ENCODE peak calls at places on chromosome 9, in four cellular contexts. S is foreskin fibroblast, C is mesothelial cell of epicardium, J is AG04450. A is an unnamed sample.

GRCh38 chr9:35688558-35689350 is 971 bp downstream of the TPM2 start:
- DNase-seq in S (peak; percentile 88), C (no peak), J (no peak), A (peak; percentile 44)

GRCh38 chr9:18791074-18791473 is 241.9 kb downstream of the SAXO1 start:
- DNase-seq in S (no peak), C (no peak), J (no peak), A (no peak)

GRCh38 chr9:1939926-1940368 is 75.2 kb upstream of the SMARCA2 start:
- DNase-seq in S (peak; percentile 21), C (no peak), J (no peak), A (no peak)

GRCh38 chr9:107175826-107176500 is 107.1 kb upstream of the RAD23B start:
- DNase-seq in S (no peak), C (no peak), J (no peak), A (no peak)

GRCh38 chr9:34417734-34418133 is 40.6 kb downstream of the FAM219A start:
- DNase-seq in S (no peak), C (no peak), J (no peak), A (no peak)

GRCh38 chr9:137511758-137512463 is 38.3 kb downstream of the PNPLA7 start:
- DNase-seq in S (no peak), C (no peak), J (no peak), A (no peak)

GRCh38 chr9:87140605-87141109 is 193.4 kb upstream of the GAS1 start:
- DNase-seq in S (no peak), C (no peak), J (no peak), A (no peak)

GRCh38 chr9:120713257-120714087 is 798 bp downstream of the MEGF9 start:
- DNase-seq in S (peak; percentile 50), C (no peak), J (no peak), A (no peak)

GRCh38 chr9:121718063-121718462 is 66.6 kb downstream of the DAB2IP start:
- DNase-seq in S (peak; percentile 88), C (no peak), J (no peak), A (no peak)

GRCh38 chr9:2241875-2242741 is 227.0 kb downstream of the SMARCA2 start:
- DNase-seq in S (peak; percentile 95), C (peak; percentile 73), J (peak; percentile 85), A (no peak)

GRCh38 chr9:35748858-35749514 is at the start of the genes GBA2 and RGP1:
- DNase-seq in S (peak; percentile 89), C (peak; percentile 42), J (no peak), A (no peak)

GRCh38 chr9:95316274-95316673 is 1.2 kb downstream of the FANCC start:
- DNase-seq in S (no peak), C (no peak), J (no peak), A (no peak)

GRCh38 chr9:129640086-129640870 is 1.7 kb downstream of the ASB6 start:
- DNase-seq in S (peak; percentile 54), C (peak; percentile 76), J (no peak), A (no peak)

GRCh38 chr9:69945671-69946141 is 97.9 kb upstream of the MAMDC2 start:
- DNase-seq in S (peak; percentile 71), C (no peak), J (peak; percentile 66), A (peak; percentile 85)

GRCh38 chr9:124210697-124211096 is 47.1 kb upstream of the NEK6 start:
- DNase-seq in S (peak; percentile 30), C (no peak), J (no peak), A (no peak)

GRCh38 chr9:31119882-31120481 is 1264.5 kb upstream of the ACO1 start:
- DNase-seq in S (peak; percentile 2), C (no peak), J (no peak), A (no peak)

GRCh38 chr9:124624735-124624992 is 117.5 kb upstream of the NR5A1 start:
- DNase-seq in S (no peak), C (no peak), J (no peak), A (no peak)

GRCh38 chr9:98873535-98874432 is 66.3 kb downstream of the GALNT12 start:
- DNase-seq in S (peak; percentile 70), C (no peak), J (no peak), A (no peak)

GRCh38 chr9:87950765-87951488 is 23.4 kb downstream of the CDK20 start:
- DNase-seq in S (peak; percentile 52), C (no peak), J (no peak), A (no peak)

GRCh38 chr9:135812961-135813360 is 94.4 kb downstream of the CAMSAP1 start:
- DNase-seq in S (no peak), C (no peak), J (no peak), A (no peak)

GRCh38 chr9:108151161-108151586 is 661.6 kb upstream of the KLF4 start:
- DNase-seq in S (peak; percentile 80), C (no peak), J (peak; percentile 11), A (no peak)

GRCh38 chr9:27407966-27408365 is 111.0 kb upstream of the EQTN start:
- DNase-seq in S (peak; percentile 6), C (no peak), J (no peak), A (no peak)

GRCh38 chr9:115850548-115851304 is 302.9 kb upstream of the PAPPA start:
- DNase-seq in S (peak; percentile 71), C (no peak), J (peak; percentile 54), A (peak; percentile 19)

GRCh38 chr9:26856413-26857032 is 36.1 kb downstream of the CAAP1 start:
- DNase-seq in S (peak; percentile 26), C (no peak), J (no peak), A (no peak)

GRCh38 chr9:133960568-133961129 is 31.5 kb downstream of the VAV2 start:
- DNase-seq in S (no peak), C (no peak), J (no peak), A (no peak)

GRCh38 chr9:133763272-133764183 is 25.4 kb upstream of the SARDH start:
- DNase-seq in S (peak; percentile 33), C (no peak), J (no peak), A (no peak)

GRCh38 chr9:78856781-78857180 is 559.9 kb downstream of the PSAT1 start:
- DNase-seq in S (no peak), C (no peak), J (no peak), A (no peak)

GRCh38 chr9:121979736-121980135 is 113.4 kb downstream of the TTLL11 start:
- DNase-seq in S (no peak), C (no peak), J (no peak), A (no peak)

GRCh38 chr9:92147030-92147853 is 32.0 kb upstream of the SPTLC1 start:
- DNase-seq in S (peak; percentile 94), C (no peak), J (peak; percentile 85), A (peak; percentile 66)

DNA sequence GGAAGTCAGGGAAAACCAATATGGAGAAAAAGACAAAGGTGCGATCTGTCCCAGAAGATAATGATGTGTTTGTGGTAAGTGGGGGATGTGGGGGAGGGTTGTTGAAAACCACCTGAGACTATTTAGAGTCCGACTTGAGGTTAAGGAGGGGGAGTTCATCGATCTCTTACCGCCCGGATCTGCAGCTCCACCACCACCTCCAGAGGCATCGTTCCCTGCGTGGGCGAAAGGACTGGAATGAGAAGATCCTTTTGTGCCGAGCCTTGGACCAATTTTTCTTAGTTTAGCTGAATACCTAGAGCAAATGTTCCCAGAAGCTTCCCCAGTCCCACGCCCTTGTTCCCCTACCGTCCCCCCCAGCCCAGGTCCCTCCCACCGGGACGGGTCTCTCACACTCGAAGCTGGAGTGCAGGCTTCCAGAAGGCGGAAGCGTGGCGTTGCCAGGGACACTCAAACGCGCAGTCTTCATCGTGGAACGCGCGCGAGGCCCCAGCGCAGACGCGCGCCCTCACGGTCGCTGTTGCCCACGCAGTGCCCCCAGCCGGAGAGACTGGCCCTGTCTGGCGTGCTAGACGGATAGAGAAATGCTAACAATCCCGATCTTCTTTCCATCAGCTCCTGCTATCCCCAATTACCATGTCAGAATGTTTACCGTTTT is at the start of gene SPATA6L:
- DNase-seq in S (peak; percentile 86), C (peak; percentile 29), J (no peak), A (no peak)
- TF ChIP-seq CTCF in S (peak; percentile 17), C (no peak), J (no peak), A (peak; percentile 27)

DNA sequence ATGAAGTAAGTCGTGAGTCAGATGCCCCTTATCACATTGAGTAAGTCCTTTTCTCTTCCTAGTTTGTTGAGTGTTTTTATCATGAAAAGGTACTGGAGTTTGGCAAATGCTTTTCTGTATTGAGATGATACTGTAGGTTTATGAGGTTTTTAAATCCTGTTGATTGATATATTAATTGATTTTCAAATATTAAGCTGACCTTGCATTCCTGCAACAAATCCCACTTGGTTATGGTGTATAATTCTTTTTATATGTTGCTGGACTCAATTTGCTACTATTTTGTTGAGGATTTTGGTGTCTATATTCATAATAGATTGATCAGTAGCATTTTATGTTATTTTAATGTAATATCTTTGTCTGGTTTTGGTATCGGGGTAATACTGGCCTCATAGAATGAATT is 81.0 kb upstream of the BNC2 start:
- DNase-seq in S (no peak), C (no peak), J (no peak), A (no peak)
- TF ChIP-seq CTCF in S (no peak), C (no peak), J (no peak), A (no peak)

GRCh38 chr9:20092560-20092959 is 303.7 kb upstream of the SLC24A2 start:
- DNase-seq in S (no peak), C (no peak), J (no peak), A (no peak)
- TF ChIP-seq CTCF in S (no peak), C (no peak), J (no peak), A (no peak)

GRCh38 chr9:21688108-21689102 is 114.0 kb upstream of the MTAP start:
- DNase-seq in S (peak; percentile 90), C (no peak), J (no peak), A (no peak)
- TF ChIP-seq CTCF in S (no peak), C (no peak), J (no peak), A (no peak)

A was measured in BJ.